ENCODE peak calls at places on chromosomes 2 and 18, in four cellular contexts. One of them, this sample, is unnamed.

GRCh38 chr2:260507-261161 is 3.2 kb downstream of the SH3YL1 start:
- DNase-seq in CD4-positive, CD25-positive, alpha-beta regulatory T cell: no peak
- DNase-seq in heart left ventricle: no peak
- DNase-seq in tibial nerve: no peak
- DNase-seq in this sample: no peak

GRCh38 chr2:54394392-54394791 is 61.7 kb upstream of the SPTBN1 start:
- DNase-seq in heart left ventricle: no peak
- DNase-seq in CD4-positive, CD25-positive, alpha-beta regulatory T cell: no peak
- DNase-seq in tibial nerve: no peak
- DNase-seq in this sample: no peak

GRCh38 chr2:196718796-196719564 is 79.5 kb downstream of the CCDC150 start:
- DNase-seq in CD4-positive, CD25-positive, alpha-beta regulatory T cell: no peak
- DNase-seq in tibial nerve: peak
- DNase-seq in heart left ventricle: peak
- DNase-seq in this sample: no peak

GRCh38 chr2:168357799-168358504 is 98.1 kb upstream of the CERS6 start:
- DNase-seq in CD4-positive, CD25-positive, alpha-beta regulatory T cell: no peak
- DNase-seq in tibial nerve: no peak
- DNase-seq in heart left ventricle: no peak
- DNase-seq in this sample: no peak

GRCh38 chr2:147688252-147688651 is 156.6 kb upstream of the ACVR2A start:
- DNase-seq in tibial nerve: no peak
- DNase-seq in CD4-positive, CD25-positive, alpha-beta regulatory T cell: no peak
- DNase-seq in heart left ventricle: no peak
- DNase-seq in this sample: no peak

GRCh38 chr2:71336802-71337201 is 5.2 kb downstream of the ZNF638 start:
- DNase-seq in CD4-positive, CD25-positive, alpha-beta regulatory T cell: no peak
- DNase-seq in tibial nerve: no peak
- DNase-seq in heart left ventricle: no peak
- DNase-seq in this sample: no peak

GRCh38 chr2:158984554-158985207 is 16.2 kb downstream of the TANC1 start:
- DNase-seq in CD4-positive, CD25-positive, alpha-beta regulatory T cell: no peak
- DNase-seq in heart left ventricle: peak
- DNase-seq in tibial nerve: no peak
- DNase-seq in this sample: no peak

GRCh38 chr2:174788291-174788929 is 24.1 kb upstream of the CHRNA1 start:
- DNase-seq in CD4-positive, CD25-positive, alpha-beta regulatory T cell: no peak
- DNase-seq in tibial nerve: no peak
- DNase-seq in heart left ventricle: no peak
- DNase-seq in this sample: no peak

GRCh38 chr18:49177812-49178211 is 227.0 kb upstream of the SMAD7 start:
- DNase-seq in tibial nerve: no peak
- DNase-seq in heart left ventricle: no peak
- DNase-seq in CD4-positive, CD25-positive, alpha-beta regulatory T cell: no peak
- DNase-seq in this sample: no peak

GRCh38 chr18:57223160-57223870 is 76.4 kb downstream of the BOD1L2 start:
- DNase-seq in CD4-positive, CD25-positive, alpha-beta regulatory T cell: no peak
- DNase-seq in tibial nerve: no peak
- DNase-seq in heart left ventricle: no peak
- DNase-seq in this sample: no peak

GRCh38 chr2:128557841-128558241 is 239.2 kb upstream of the HS6ST1 start:
- DNase-seq in tibial nerve: no peak
- DNase-seq in CD4-positive, CD25-positive, alpha-beta regulatory T cell: no peak
- DNase-seq in heart left ventricle: no peak
- DNase-seq in this sample: no peak

GRCh38 chr2:109295781-109296117 is 166.7 kb downstream of the SH3RF3 start:
- DNase-seq in CD4-positive, CD25-positive, alpha-beta regulatory T cell: no peak
- DNase-seq in tibial nerve: no peak
- DNase-seq in heart left ventricle: no peak
- DNase-seq in this sample: no peak

GRCh38 chr18:66867653-66868052 is 263.8 kb upstream of the CDH19 start:
- DNase-seq in tibial nerve: no peak
- DNase-seq in heart left ventricle: no peak
- DNase-seq in CD4-positive, CD25-positive, alpha-beta regulatory T cell: no peak
- DNase-seq in this sample: no peak

GRCh38 chr2:3313845-3314375 is 63.7 kb downstream of the EIPR1 start:
- DNase-seq in tibial nerve: no peak
- DNase-seq in CD4-positive, CD25-positive, alpha-beta regulatory T cell: no peak
- DNase-seq in heart left ventricle: no peak
- DNase-seq in this sample: no peak

GRCh38 chr2:145287686-145288085 is 767.8 kb upstream of the ZEB2 start:
- DNase-seq in tibial nerve: no peak
- DNase-seq in CD4-positive, CD25-positive, alpha-beta regulatory T cell: no peak
- DNase-seq in heart left ventricle: no peak
- DNase-seq in this sample: no peak

GRCh38 chr2:72157871-72158771 is 10.5 kb upstream of the CYP26B1 start:
- DNase-seq in CD4-positive, CD25-positive, alpha-beta regulatory T cell: no peak
- DNase-seq in tibial nerve: no peak
- DNase-seq in heart left ventricle: no peak
- DNase-seq in this sample: no peak

GRCh38 chr2:41899189-41899588 is 148.6 kb upstream of the PKDCC start:
- DNase-seq in heart left ventricle: no peak
- DNase-seq in tibial nerve: no peak
- DNase-seq in CD4-positive, CD25-positive, alpha-beta regulatory T cell: no peak
- DNase-seq in this sample: no peak

GRCh38 chr2:23649819-23650218 is 264.8 kb downstream of the KLHL29 start:
- DNase-seq in tibial nerve: no peak
- DNase-seq in heart left ventricle: peak
- DNase-seq in CD4-positive, CD25-positive, alpha-beta regulatory T cell: no peak
- DNase-seq in this sample: no peak

GRCh38 chr2:218873359-218874194 is 7.1 kb upstream of the WNT10A start:
- DNase-seq in heart left ventricle: no peak
- DNase-seq in tibial nerve: no peak
- DNase-seq in CD4-positive, CD25-positive, alpha-beta regulatory T cell: no peak
- DNase-seq in this sample: no peak

GRCh38 chr18:77099501-77100370 is 32.8 kb downstream of the MBP start:
- DNase-seq in tibial nerve: no peak
- DNase-seq in heart left ventricle: no peak
- DNase-seq in CD4-positive, CD25-positive, alpha-beta regulatory T cell: peak
- DNase-seq in this sample: no peak

GRCh38 chr2:69725706-69726360 is 16.1 kb upstream of the ANXA4 start:
- DNase-seq in tibial nerve: no peak
- DNase-seq in CD4-positive, CD25-positive, alpha-beta regulatory T cell: no peak
- DNase-seq in heart left ventricle: no peak
- DNase-seq in this sample: no peak

GRCh38 chr2:212777020-212777491 is 238.5 kb upstream of the ERBB4 start:
- DNase-seq in CD4-positive, CD25-positive, alpha-beta regulatory T cell: peak
- DNase-seq in heart left ventricle: no peak
- DNase-seq in tibial nerve: no peak
- DNase-seq in this sample: no peak

GRCh38 chr2:112055833-112056625 is 960 bp downstream of the TMEM87B start:
- DNase-seq in heart left ventricle: peak
- DNase-seq in tibial nerve: no peak
- DNase-seq in CD4-positive, CD25-positive, alpha-beta regulatory T cell: no peak
- DNase-seq in this sample: no peak

DNA sequence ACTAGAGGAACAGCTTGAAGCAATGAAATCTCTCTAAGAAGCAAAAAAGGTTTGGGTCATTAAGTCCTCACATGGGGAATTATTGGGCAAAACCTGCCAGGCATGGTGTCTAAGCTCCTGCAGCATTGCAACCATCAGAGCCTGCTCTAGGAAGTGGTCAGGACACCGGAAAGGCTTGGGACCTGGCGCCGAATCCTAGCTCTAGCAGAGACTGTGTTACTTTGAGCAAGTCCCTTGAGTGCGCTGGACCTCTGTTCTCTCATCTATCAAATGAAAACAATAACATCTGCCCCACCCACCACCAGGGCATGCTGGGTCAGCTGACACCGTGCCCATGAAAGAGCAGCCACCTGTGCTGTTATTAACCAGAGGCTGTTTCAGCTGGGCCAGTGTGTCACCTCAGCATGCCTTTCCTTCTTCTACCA is 6.3 kb downstream of the TMEM127 start:
- DNase-seq in tibial nerve: no peak
- DNase-seq in CD4-positive, CD25-positive, alpha-beta regulatory T cell: no peak
- DNase-seq in heart left ventricle: peak
- DNase-seq in this sample: no peak
- H3K27ac ChIP-seq in tibial nerve: peak
- H3K27ac ChIP-seq in CD4-positive, CD25-positive, alpha-beta regulatory T cell: no peak
- H3K27ac ChIP-seq in heart left ventricle: peak
- H3K27ac ChIP-seq in this sample: peak

GRCh38 chr2:86074256-86074655 is 31.4 kb downstream of the POLR1A start:
- DNase-seq in CD4-positive, CD25-positive, alpha-beta regulatory T cell: no peak
- DNase-seq in tibial nerve: no peak
- DNase-seq in heart left ventricle: no peak
- DNase-seq in this sample: no peak
- H3K27ac ChIP-seq in CD4-positive, CD25-positive, alpha-beta regulatory T cell: no peak
- H3K27ac ChIP-seq in tibial nerve: no peak
- H3K27ac ChIP-seq in heart left ventricle: no peak
- H3K27ac ChIP-seq in this sample: no peak

GRCh38 chr2:96888082-96889011 is 18.5 kb upstream of the SEMA4C start:
- DNase-seq in tibial nerve: no peak
- DNase-seq in heart left ventricle: peak
- DNase-seq in CD4-positive, CD25-positive, alpha-beta regulatory T cell: no peak
- DNase-seq in this sample: peak
- H3K27ac ChIP-seq in tibial nerve: peak
- H3K27ac ChIP-seq in heart left ventricle: peak
- H3K27ac ChIP-seq in CD4-positive, CD25-positive, alpha-beta regulatory T cell: no peak
- H3K27ac ChIP-seq in this sample: peak

GRCh38 chr2:191335875-191336464 is 90.8 kb downstream of the MYO1B start:
- DNase-seq in heart left ventricle: no peak
- DNase-seq in CD4-positive, CD25-positive, alpha-beta regulatory T cell: no peak
- DNase-seq in tibial nerve: no peak
- DNase-seq in this sample: no peak

GRCh38 chr2:191328150-191328809 is 83.1 kb downstream of the MYO1B start:
- DNase-seq in heart left ventricle: no peak
- DNase-seq in CD4-positive, CD25-positive, alpha-beta regulatory T cell: no peak
- DNase-seq in tibial nerve: no peak
- DNase-seq in this sample: no peak

GRCh38 chr2:191329841-191330240 is 84.6 kb downstream of the MYO1B start:
- DNase-seq in heart left ventricle: no peak
- DNase-seq in tibial nerve: no peak
- DNase-seq in CD4-positive, CD25-positive, alpha-beta regulatory T cell: no peak
- DNase-seq in this sample: no peak

DNA sequence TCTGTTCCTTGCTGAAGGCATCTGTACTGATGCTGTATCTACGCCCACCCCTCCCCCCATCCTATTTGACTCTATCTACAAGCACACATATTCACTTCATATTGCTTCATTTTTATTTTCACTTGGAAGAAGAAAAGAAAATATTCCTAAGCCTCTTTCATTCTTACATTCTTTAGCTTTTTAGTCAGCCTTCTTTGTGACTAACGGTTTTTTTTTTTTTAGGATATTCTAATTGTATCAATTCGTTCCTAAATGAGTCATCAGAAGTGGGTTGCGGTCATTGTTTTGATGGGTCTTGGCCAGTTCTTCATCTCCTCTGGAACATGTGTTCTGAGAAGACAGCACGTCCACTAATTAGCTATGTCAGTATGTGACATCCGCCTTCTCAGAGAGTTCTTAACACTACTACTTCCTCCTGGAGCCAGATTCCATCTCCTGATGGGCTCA is 88.7 kb downstream of the MYO1B start:
- DNase-seq in heart left ventricle: no peak
- DNase-seq in tibial nerve: no peak
- DNase-seq in CD4-positive, CD25-positive, alpha-beta regulatory T cell: no peak
- DNase-seq in this sample: no peak
- H3K27ac ChIP-seq in heart left ventricle: no peak
- H3K27ac ChIP-seq in tibial nerve: peak
- H3K27ac ChIP-seq in CD4-positive, CD25-positive, alpha-beta regulatory T cell: no peak
- H3K27ac ChIP-seq in this sample: no peak

DNA sequence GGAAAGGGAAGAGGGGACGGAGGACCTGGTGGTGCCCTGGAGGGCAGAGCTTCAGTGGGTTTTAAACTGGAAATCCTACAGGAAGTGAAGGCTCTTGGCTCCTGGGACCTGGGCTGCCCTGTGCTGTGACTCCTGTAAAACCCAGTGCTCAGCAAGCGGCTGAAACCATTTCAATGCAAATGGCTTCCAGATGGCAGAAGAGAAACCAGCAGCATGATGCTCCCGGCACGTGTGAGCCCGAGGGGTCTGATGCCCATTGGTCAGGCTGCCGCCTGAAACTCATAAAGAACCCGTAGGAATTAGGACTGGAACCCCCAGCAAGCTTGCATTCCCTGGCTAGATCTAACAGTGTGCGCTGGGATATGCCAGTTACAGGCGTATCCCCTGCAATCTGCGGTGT is 109.2 kb upstream of the THOC1 start:
- DNase-seq in heart left ventricle: no peak
- DNase-seq in tibial nerve: no peak
- DNase-seq in CD4-positive, CD25-positive, alpha-beta regulatory T cell: no peak
- DNase-seq in this sample: no peak
- H3K27ac ChIP-seq in heart left ventricle: no peak
- H3K27ac ChIP-seq in tibial nerve: no peak
- H3K27ac ChIP-seq in CD4-positive, CD25-positive, alpha-beta regulatory T cell: no peak
- H3K27ac ChIP-seq in this sample: no peak

DNA sequence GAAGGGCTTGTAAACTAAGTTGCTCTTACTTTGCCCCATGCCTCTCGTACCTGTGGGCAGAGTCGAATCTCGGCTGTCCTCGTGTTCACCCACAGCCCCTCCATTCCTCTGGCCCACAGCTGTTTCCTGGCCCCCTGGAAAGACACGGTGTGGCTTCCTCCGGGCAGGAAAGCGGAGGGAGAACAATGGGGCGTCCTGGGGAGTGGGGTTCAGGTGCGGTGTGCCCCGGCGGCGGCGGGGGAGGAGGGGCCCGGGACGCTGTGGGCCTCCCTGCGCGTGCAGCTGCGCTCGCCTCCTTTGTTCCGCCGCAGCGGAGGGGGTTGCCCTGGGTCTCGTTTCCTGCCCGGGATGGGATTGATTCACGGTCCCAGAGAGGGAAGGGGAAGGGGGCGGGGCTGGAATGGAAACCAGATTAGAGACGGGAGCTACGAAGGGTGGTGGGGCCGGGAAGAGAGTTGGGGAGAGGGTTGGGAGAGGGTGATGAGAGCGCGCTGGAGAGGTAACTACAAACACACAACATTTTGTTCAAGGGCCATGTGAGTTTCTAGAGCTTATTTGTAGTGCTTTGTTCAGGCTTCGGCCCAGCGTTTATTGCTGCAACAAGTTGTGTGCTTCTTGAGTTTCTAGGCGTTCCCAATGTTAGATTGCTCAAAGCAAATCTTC is 796 bp downstream of the MYO1B start:
- DNase-seq in tibial nerve: no peak
- DNase-seq in CD4-positive, CD25-positive, alpha-beta regulatory T cell: no peak
- DNase-seq in heart left ventricle: peak
- DNase-seq in this sample: no peak
- H3K27ac ChIP-seq in tibial nerve: peak
- H3K27ac ChIP-seq in CD4-positive, CD25-positive, alpha-beta regulatory T cell: no peak
- H3K27ac ChIP-seq in heart left ventricle: peak
- H3K27ac ChIP-seq in this sample: no peak

DNA sequence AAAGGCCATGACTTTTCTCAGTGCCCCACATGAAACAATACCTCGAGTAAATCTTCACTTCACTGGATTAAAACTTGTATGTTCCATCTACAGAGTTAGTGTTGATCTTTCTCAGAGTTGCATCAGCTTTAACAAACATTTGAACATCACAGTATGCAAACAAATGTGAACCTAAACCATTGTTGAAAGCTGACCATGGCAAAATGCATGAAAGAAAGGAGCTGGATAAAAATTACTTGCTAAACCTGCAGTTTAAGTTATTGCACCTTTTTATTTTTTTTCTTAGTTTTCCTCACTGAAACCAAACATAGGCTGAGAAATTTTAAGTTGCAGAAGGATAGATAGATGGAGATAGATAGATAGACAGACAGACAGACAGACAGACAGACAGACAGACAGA is 107.2 kb upstream of the UGP2 start:
- DNase-seq in heart left ventricle: no peak
- DNase-seq in tibial nerve: no peak
- DNase-seq in CD4-positive, CD25-positive, alpha-beta regulatory T cell: no peak
- DNase-seq in this sample: no peak
- H3K27ac ChIP-seq in heart left ventricle: no peak
- H3K27ac ChIP-seq in tibial nerve: no peak
- H3K27ac ChIP-seq in CD4-positive, CD25-positive, alpha-beta regulatory T cell: no peak
- H3K27ac ChIP-seq in this sample: no peak

This sample was measured in substantia nigra.